ENCODE peak calls at places on chromosomes 7 and 10, in nine cellular contexts. N is iPS-NIHi11; J is RWPE2; A is T1000; I is Right ventricle myocardium superior; P is activated CD4-positive, alpha-beta T cell treated with anti-CD3 and anti-CD28 coated beads, Interleukin-2, amount 50 U/mL, for 1 hour; C is NCI-H1694; W is NCI-H1930; Q is HCT116. D is an unnamed sample.

GRCh38 chr10:48527691-48528212 is 77.1 kb downstream of the ARHGAP22 start:
- DNase-seq in P (no peak), I (no peak), Q (no peak), A (no peak), C (no peak), W (no peak), N (no peak), J (no peak), D (no peak)

GRCh38 chr10:61882621-61883375 is 18.7 kb upstream of the ARID5B start:
- DNase-seq in I (no peak), W (no peak), P (no peak), C (no peak), N (no peak), A (no peak), Q (no peak), J (no peak), D (no peak)

GRCh38 chr7:2761131-2761624 is 73.2 kb downstream of the AMZ1 start:
- DNase-seq in C (peak), A (no peak), P (no peak), W (no peak), I (no peak), N (no peak), J (no peak), Q (no peak), D (no peak)

GRCh38 chr7:131285558-131285957 is 42.1 kb upstream of the MKLN1 start:
- DNase-seq in J (no peak), W (no peak), I (peak), Q (no peak), P (no peak), C (no peak), N (no peak), A (no peak), D (peak)

GRCh38 chr10:28293238-28294168 is 9.4 kb downstream of the MPP7 start:
- DNase-seq in A (no peak), J (no peak), N (no peak), P (no peak), W (no peak), C (no peak), Q (no peak), I (no peak), D (no peak)

GRCh38 chr10:61500460-61500859 is 47.3 kb upstream of the TMEM26 start:
- DNase-seq in N (no peak), Q (no peak), A (no peak), I (no peak), C (no peak), P (no peak), J (no peak), W (no peak), D (no peak)

GRCh38 chr10:116147162-116147906 is 125.7 kb downstream of the GFRA1 start:
- DNase-seq in A (no peak), I (no peak), J (no peak), N (no peak), P (no peak), W (no peak), C (no peak), Q (no peak), D (no peak)

GRCh38 chr7:82156168-82156567 is 287.4 kb downstream of the CACNA2D1 start:
- DNase-seq in I (no peak), P (no peak), C (no peak), Q (no peak), J (no peak), W (peak), A (no peak), N (peak), D (no peak)

GRCh38 chr7:20232848-20233247 is 15.7 kb upstream of the MACC1 start:
- DNase-seq in J (no peak), N (no peak), A (no peak), C (no peak), Q (no peak), W (no peak), I (no peak), P (no peak), D (no peak)

GRCh38 chr10:71753091-71753959 is 20.0 kb downstream of the VSIR start:
- DNase-seq in W (no peak), J (no peak), Q (no peak), A (no peak), P (no peak), N (no peak), I (peak), C (no peak), D (no peak)

GRCh38 chr7:134926396-134926795 is 59.9 kb upstream of the AGBL3 start:
- DNase-seq in W (no peak), J (no peak), C (no peak), I (no peak), N (no peak), P (no peak), Q (no peak), A (no peak), D (no peak)

GRCh38 chr10:120606051-120606764 is 149.2 kb downstream of the PLPP4 start:
- DNase-seq in N (no peak), C (no peak), P (no peak), J (no peak), I (no peak), W (no peak), A (no peak), Q (no peak), D (no peak)

GRCh38 chr10:49594594-49594993 is 15.5 kb upstream of the SLC18A3 start:
- DNase-seq in Q (peak), N (peak), P (no peak), C (peak), J (no peak), A (peak), I (no peak), W (no peak), D (no peak)

GRCh38 chr7:29343379-29343778 is 148.8 kb downstream of the CHN2 start:
- DNase-seq in N (no peak), P (no peak), C (no peak), I (no peak), J (no peak), A (no peak), Q (no peak), W (no peak), D (no peak)

GRCh38 chr7:76296743-76297740 is 5.4 kb upstream of the HSPB1 start:
- DNase-seq in P (no peak), A (no peak), I (no peak), J (peak), N (no peak), C (no peak), W (no peak), Q (no peak), D (no peak)

D was measured in heart right ventricle.